ENCODE peak calls at places on chromosomes 7 and 10, in seven cellular contexts. L is stomach; P is psoas muscle; T is keratinocyte; F is CD8-positive, alpha-beta T cell; U is colonic mucosa; D is CD8-positive, alpha-beta memory T cell. R is an unnamed sample. For H3K4me1, the result is how much of the 10 kb centered on the place peaks cover.

GRCh38 chr7:133688483-133689239 is 435.8 kb downstream of the EXOC4 start:
- DNase-seq in L (no peak), P (no peak), T (no peak), F (no peak), U (no peak), D (no peak), R (no peak)

GRCh38 chr10:110069502-110069982 is 61.8 kb downstream of the ADD3 start:
- DNase-seq in L (no peak), P (no peak), T (no peak), F (no peak), U (no peak), D (peak), R (no peak)

GRCh38 chr10:124461642-124462347 is at the start of gene LHPP:
- DNase-seq in L (peak), P (peak), T (no peak), F (peak), U (peak), D (peak), R (peak)

GRCh38 chr7:120931243-120931642 is 19.3 kb upstream of the ING3 start:
- DNase-seq in L (no peak), P (no peak), T (no peak), F (no peak), U (no peak), D (no peak), R (no peak)

GRCh38 chr10:74282151-74282852 is 131.3 kb downstream of the ADK start:
- DNase-seq in L (no peak), P (no peak), T (no peak), F (no peak), U (no peak), D (no peak), R (no peak)

GRCh38 chr10:113620486-113620885 is 43.4 kb downstream of the NRAP start:
- DNase-seq in L (no peak), P (no peak), T (no peak), F (no peak), U (no peak), D (no peak), R (no peak)

GRCh38 chr7:151504715-151505326 is 14.9 kb downstream of the RHEB start:
- DNase-seq in L (no peak), P (no peak), T (no peak), F (no peak), U (no peak), D (no peak), R (no peak)

GRCh38 chr10:58691528-58691927 is 178.9 kb downstream of the BICC1 start:
- DNase-seq in L (no peak), P (no peak), T (no peak), F (no peak), U (no peak), D (no peak), R (no peak)

GRCh38 chr7:74441801-74442200 is 11.9 kb upstream of the GTF2IRD1 start:
- DNase-seq in L (no peak), P (no peak), T (no peak), F (no peak), U (no peak), D (no peak), R (no peak)

GRCh38 chr7:122258971-122259370 is 45.6 kb downstream of the FEZF1 start:
- DNase-seq in L (no peak), P (no peak), T (no peak), F (no peak), U (no peak), D (no peak), R (no peak)

GRCh38 chr7:18901351-18901750 is 216.1 kb downstream of the TWIST1 start:
- DNase-seq in L (no peak), P (no peak), T (no peak), F (no peak), U (no peak), D (no peak), R (no peak)

GRCh38 chr7:15041226-15041625 is 138.7 kb upstream of the DGKB start:
- DNase-seq in L (no peak), P (no peak), T (no peak), F (no peak), U (no peak), D (no peak), R (no peak)

GRCh38 chr10:12539350-12540164 is 190.2 kb downstream of the CAMK1D start:
- DNase-seq in L (no peak), P (peak), T (no peak), F (no peak), U (no peak), D (no peak), R (no peak)

GRCh38 chr7:116500071-116500853 is 724 bp downstream of the CAV2 start:
- DNase-seq in L (peak), P (peak), T (no peak), F (peak), U (peak), D (no peak), R (peak)

GRCh38 chr7:33432825-33433224 is 303.5 kb downstream of the BBS9 start:
- DNase-seq in L (no peak), P (no peak), T (no peak), F (no peak), U (no peak), D (no peak), R (no peak)

GRCh38 chr10:109899578-109900355 is 23.5 kb downstream of the XPNPEP1 start:
- DNase-seq in L (no peak), P (no peak), T (no peak), F (no peak), U (no peak), D (no peak), R (no peak)

GRCh38 chr7:10473569-10473968 is 500.1 kb upstream of the PHF14 start:
- DNase-seq in L (no peak), P (no peak), T (no peak), F (no peak), U (no peak), D (no peak), R (no peak)

GRCh38 chr7:155268211-155268610 is 29.5 kb upstream of the INSIG1 start:
- DNase-seq in L (no peak), P (no peak), T (no peak), F (no peak), U (no peak), D (no peak), R (no peak)

GRCh38 chr7:135380351-135380750 is 129.6 kb downstream of the CNOT4 start:
- DNase-seq in L (no peak), P (no peak), T (no peak), F (no peak), U (no peak), D (no peak), R (no peak)

GRCh38 chr10:68106656-68107055 is 2.6 kb upstream of the MYPN start:
- DNase-seq in L (no peak), P (no peak), T (peak), F (no peak), U (no peak), D (no peak), R (no peak)

GRCh38 chr10:89479255-89479654 is 56.1 kb downstream of the SLC16A12 start:
- DNase-seq in L (no peak), P (no peak), T (no peak), F (no peak), U (no peak), D (no peak), R (no peak)

GRCh38 chr7:142383826-142384507 is 126.1 kb upstream of the PRSS58 start:
- DNase-seq in L (no peak), P (no peak), T (no peak), F (peak), U (no peak), D (no peak), R (no peak)

GRCh38 chr7:151248191-151249033 is at the start of gene SMARCD3:
- DNase-seq in L (peak), P (peak), T (no peak), F (peak), U (peak), D (peak), R (peak)

GRCh38 chr10:114492351-114493037 is 88.2 kb upstream of the AFAP1L2 start:
- DNase-seq in L (no peak), P (no peak), T (no peak), F (no peak), U (no peak), D (no peak), R (no peak)

GRCh38 chr7:34165927-34166550 is 260.7 kb downstream of the BMPER start:
- DNase-seq in L (no peak), P (no peak), T (no peak), F (no peak), U (no peak), D (no peak), R (no peak)

GRCh38 chr7:4725014-4725951 is 43.2 kb downstream of the FOXK1 start:
- DNase-seq in L (peak), P (peak), T (no peak), F (peak), U (peak), D (peak), R (peak)

GRCh38 chr7:134991469-134992339 is 5.4 kb downstream of the AGBL3 start:
- DNase-seq in L (no peak), P (no peak), T (no peak), F (no peak), U (no peak), D (no peak), R (no peak)

GRCh38 chr10:133196221-133196920 is 33.6 kb upstream of the UTF1 start:
- DNase-seq in L (no peak), P (no peak), T (no peak), F (no peak), U (no peak), D (no peak), R (peak)

GRCh38 chr7:2808891-2809660 is 35.0 kb downstream of the GNA12 start:
- DNase-seq in L (peak), P (no peak), T (no peak), F (no peak), U (no peak), D (no peak), R (peak)

GRCh38 chr10:59432207-59432900 is 70.0 kb upstream of the FAM13C start:
- DNase-seq in L (no peak), P (no peak), T (peak), F (no peak), U (no peak), D (no peak), R (no peak)

DNA sequence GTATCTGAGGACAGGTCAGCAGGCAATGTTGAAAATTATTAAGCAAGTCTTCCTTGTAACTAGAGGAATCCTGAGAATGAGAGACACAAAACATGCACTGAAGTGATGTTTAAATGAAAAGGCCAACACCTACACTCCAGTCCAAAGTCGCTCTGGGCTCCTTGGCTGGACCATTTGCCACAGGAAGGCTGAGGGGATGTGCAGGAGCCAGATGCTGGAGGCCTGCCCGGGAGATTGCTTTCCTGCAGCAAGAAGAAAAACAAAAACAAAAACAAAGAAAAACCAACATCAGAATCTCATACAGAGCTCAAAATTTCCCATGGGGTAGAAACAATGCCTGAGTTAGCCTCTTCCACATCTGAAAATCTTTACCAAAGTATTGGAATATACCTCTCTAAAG is 157.0 kb downstream of the DGKI start:
- DNase-seq in L (no peak), P (no peak), T (no peak), F (no peak), U (no peak), D (no peak), R (no peak)
- H3K4me1 ChIP-seq in L (under half), P (under half), T (under half), F (under half), U (under half), D (under half), R (under half)

GRCh38 chr10:45374451-45375052 is 536 bp downstream of the ALOX5 start:
- DNase-seq in L (no peak), P (no peak), T (no peak), F (no peak), U (no peak), D (no peak), R (no peak)

GRCh38 chr10:45375101-45375500 is 1.1 kb downstream of the ALOX5 start:
- DNase-seq in L (no peak), P (no peak), T (no peak), F (no peak), U (no peak), D (no peak), R (no peak)

GRCh38 chr10:45373003-45373782 is 823 bp upstream of the ALOX5 start:
- DNase-seq in L (no peak), P (peak), T (no peak), F (no peak), U (no peak), D (peak), R (no peak)

GRCh38 chr10:45372251-45372951 is 1.6 kb upstream of the ALOX5 start:
- DNase-seq in L (no peak), P (no peak), T (no peak), F (no peak), U (no peak), D (no peak), R (no peak)

GRCh38 chr10:45373783-45374450 is at the start of gene ALOX5:
- DNase-seq in L (peak), P (peak), T (no peak), F (no peak), U (peak), D (peak), R (peak)
- H3K4me1 ChIP-seq in L (under half), P (under half), T (under half), F (under half), U (under half), D (under half), R (half or more)

DNA sequence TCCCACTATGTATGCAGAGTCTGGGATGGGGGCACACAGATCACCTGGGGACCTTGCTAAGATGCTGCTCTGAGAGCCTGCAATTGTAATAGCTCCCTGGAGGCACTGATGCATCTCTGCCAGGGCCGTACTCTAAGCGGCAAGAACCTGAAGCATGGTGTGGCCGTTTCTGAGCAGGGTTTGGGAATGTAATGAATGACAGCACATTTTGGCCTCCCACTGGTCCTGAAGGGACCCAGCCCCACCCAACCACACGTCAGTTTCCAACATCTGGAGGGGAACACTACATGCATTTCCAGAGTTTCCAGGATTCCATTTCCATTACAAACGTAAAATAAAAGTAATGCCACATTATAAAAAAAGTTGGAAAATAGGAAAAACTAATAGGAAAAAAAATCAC is 14.0 kb downstream of the ZCCHC24 start:
- DNase-seq in L (no peak), P (no peak), T (no peak), F (no peak), U (no peak), D (no peak), R (no peak)
- H3K4me1 ChIP-seq in L (half or more), P (under half), T (under half), F (under half), U (under half), D (under half), R (under half)

GRCh38 chr10:119668461-119668860 is 17.3 kb downstream of the BAG3 start:
- DNase-seq in L (no peak), P (peak), T (no peak), F (no peak), U (no peak), D (no peak), R (no peak)
- H3K4me1 ChIP-seq in L (half or more), P (half or more), T (half or more), F (under half), U (under half), D (under half), R (under half)

DNA sequence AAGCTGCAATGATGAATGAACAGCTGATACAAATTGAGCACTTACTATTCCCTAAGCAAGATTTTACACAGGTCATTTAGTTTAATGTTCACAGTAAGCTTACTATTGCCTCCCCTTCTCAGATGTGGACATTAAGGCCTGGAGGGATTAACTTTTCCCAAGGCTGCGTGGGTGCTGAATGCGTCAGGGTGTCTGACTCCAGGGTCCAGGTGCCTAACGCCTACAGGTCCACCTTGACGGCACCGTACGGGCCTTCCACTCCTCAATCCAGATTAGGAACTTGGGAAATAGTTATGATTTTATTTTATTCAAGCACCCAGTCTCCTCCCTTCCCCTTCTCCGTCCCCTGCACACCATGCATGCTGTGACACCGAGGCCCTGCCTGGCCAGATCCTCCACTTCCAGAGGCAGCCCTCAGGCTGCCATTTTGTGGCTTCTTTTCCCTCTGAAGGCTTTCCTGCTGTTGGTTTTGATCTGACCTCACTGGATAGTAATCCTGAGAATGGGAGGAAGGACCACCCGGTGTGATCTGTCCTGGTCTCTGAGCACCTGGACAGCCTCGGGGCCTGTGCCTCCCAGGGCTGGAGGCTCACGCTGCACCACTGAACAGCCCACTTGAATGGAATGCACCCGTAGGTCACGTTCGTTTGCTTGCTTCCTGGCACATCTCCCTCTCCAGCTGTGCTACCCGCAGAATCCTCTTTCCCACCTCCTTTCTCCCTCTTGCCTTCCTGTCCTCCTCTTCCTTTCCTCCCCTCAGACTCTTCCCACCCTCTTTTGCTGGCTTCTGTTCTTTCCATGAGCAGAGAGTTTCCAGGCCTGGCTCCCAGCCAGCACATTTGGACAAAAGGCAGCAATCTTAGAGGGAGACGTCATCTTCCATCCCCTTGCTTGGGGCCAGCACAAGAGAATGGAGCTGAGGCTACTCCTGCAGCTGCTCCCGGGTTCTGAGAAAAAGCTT is 14.4 kb downstream of the DENND2A start:
- DNase-seq in L (peak), P (peak), T (peak), F (no peak), U (peak), D (no peak), R (no peak)
- H3K4me1 ChIP-seq in L (under half), P (under half), T (under half), F (under half), U (under half), D (under half), R (under half)

DNA sequence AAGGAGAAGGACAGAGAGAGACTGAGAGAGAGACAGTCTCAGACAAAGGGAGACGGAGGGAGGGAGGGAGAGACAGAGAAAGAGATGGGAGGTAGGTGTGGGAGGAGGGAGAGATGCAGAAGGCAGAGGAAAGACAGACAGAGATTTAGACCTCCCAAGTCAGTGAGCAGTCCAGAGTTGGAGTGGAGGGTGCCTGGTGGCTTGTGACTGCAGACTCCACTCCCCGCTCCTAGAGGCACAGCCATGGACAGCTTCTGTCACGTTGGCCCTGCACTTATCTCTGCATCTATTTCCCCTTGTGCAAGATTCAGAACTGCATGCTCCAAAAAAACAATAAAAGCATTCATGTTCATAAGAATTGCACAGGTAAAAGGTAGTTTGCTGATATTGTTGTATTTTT is 10.7 kb downstream of the IKZF1 start:
- DNase-seq in L (no peak), P (no peak), T (no peak), F (no peak), U (no peak), D (no peak), R (no peak)
- H3K4me1 ChIP-seq in L (under half), P (under half), T (under half), F (half or more), U (under half), D (half or more), R (under half)

DNA sequence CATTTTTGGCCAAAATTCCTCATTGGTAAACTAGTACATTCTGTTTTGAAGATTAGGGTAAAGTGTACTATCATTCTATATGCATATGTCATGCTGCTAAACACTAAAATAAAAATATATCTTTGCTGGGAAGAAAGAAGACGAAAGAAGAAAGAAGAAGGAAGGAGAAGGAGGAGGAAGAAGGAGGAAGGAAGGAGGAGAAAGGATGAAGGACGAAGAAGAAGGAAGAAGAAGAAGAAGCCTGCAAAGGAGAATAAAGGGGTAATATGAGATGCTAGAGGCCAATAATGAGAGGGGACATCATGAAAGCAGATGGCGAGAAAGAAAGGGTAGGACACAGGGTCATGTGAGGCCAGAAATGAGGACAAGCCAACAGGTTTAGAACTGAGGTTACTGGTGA is 8.0 kb downstream of the SLC25A13 start:
- DNase-seq in L (no peak), P (no peak), T (no peak), F (no peak), U (no peak), D (no peak), R (no peak)
- H3K4me1 ChIP-seq in L (half or more), P (half or more), T (under half), F (under half), U (under half), D (under half), R (under half)

GRCh38 chr10:91206427-91206826 is 14.0 kb upstream of the PCGF5 start:
- DNase-seq in L (no peak), P (no peak), T (no peak), F (no peak), U (no peak), D (no peak), R (no peak)
- H3K4me1 ChIP-seq in L (under half), P (half or more), T (under half), F (half or more), U (under half), D (half or more), R (under half)